ENCODE peak calls at places on chromosome 21, in six cellular contexts. One of them, this sample, is unnamed.

GRCh38 chr21:35924714-35925301 is 135.5 kb downstream of the SETD4 start:
- DNase-seq in GM12892: no peak
- DNase-seq in SK-N-SH: no peak
- DNase-seq in K562: no peak
- DNase-seq in H1: no peak
- DNase-seq in GM12878: no peak
- DNase-seq in this sample: no peak

GRCh38 chr21:46125846-46126301 is 28.0 kb downstream of the COL6A2 start:
- DNase-seq in GM12878: no peak
- DNase-seq in GM12892: no peak
- DNase-seq in K562: no peak
- DNase-seq in SK-N-SH: no peak
- DNase-seq in H1: peak
- DNase-seq in this sample: peak

GRCh38 chr21:20207335-20207734 is 790.9 kb upstream of the NCAM2 start:
- DNase-seq in H1: no peak
- DNase-seq in K562: no peak
- DNase-seq in SK-N-SH: no peak
- DNase-seq in GM12892: no peak
- DNase-seq in GM12878: no peak
- DNase-seq in this sample: no peak

GRCh38 chr21:37484535-37485474 is 118.2 kb downstream of the DYRK1A start:
- DNase-seq in SK-N-SH: no peak
- DNase-seq in K562: no peak
- DNase-seq in H1: no peak
- DNase-seq in GM12878: no peak
- DNase-seq in GM12892: no peak
- DNase-seq in this sample: no peak

GRCh38 chr21:46091631-46092025 is 6.3 kb upstream of the COL6A2 start:
- DNase-seq in GM12892: no peak
- DNase-seq in SK-N-SH: no peak
- DNase-seq in K562: no peak
- DNase-seq in GM12878: no peak
- DNase-seq in H1: no peak
- DNase-seq in this sample: no peak

GRCh38 chr21:24375201-24375600 is 1232.1 kb downstream of the MRPL39 start:
- DNase-seq in K562: no peak
- DNase-seq in GM12878: no peak
- DNase-seq in GM12892: no peak
- DNase-seq in SK-N-SH: no peak
- DNase-seq in H1: peak
- DNase-seq in this sample: no peak

GRCh38 chr21:39518055-39518844 is 66.5 kb downstream of the SH3BGR start:
- DNase-seq in K562: peak
- DNase-seq in SK-N-SH: peak
- DNase-seq in GM12878: peak
- DNase-seq in GM12892: peak
- DNase-seq in H1: peak
- DNase-seq in this sample: peak

GRCh38 chr21:14119038-14119437 is 91.7 kb downstream of the LIPI start:
- DNase-seq in H1: no peak
- DNase-seq in GM12892: no peak
- DNase-seq in GM12878: no peak
- DNase-seq in SK-N-SH: no peak
- DNase-seq in K562: peak
- DNase-seq in this sample: no peak

GRCh38 chr21:38712076-38712475 is 93.7 kb upstream of the ETS2 start:
- DNase-seq in H1: no peak
- DNase-seq in GM12892: no peak
- DNase-seq in GM12878: no peak
- DNase-seq in SK-N-SH: peak
- DNase-seq in K562: peak
- DNase-seq in this sample: no peak

GRCh38 chr21:20720623-20721022 is 277.6 kb upstream of the NCAM2 start:
- DNase-seq in H1: no peak
- DNase-seq in K562: no peak
- DNase-seq in GM12892: no peak
- DNase-seq in GM12878: no peak
- DNase-seq in SK-N-SH: no peak
- DNase-seq in this sample: no peak

GRCh38 chr21:24014381-24014780 is 1592.9 kb downstream of the MRPL39 start:
- DNase-seq in GM12892: no peak
- DNase-seq in GM12878: no peak
- DNase-seq in K562: no peak
- DNase-seq in SK-N-SH: no peak
- DNase-seq in H1: no peak
- DNase-seq in this sample: no peak

GRCh38 chr21:19120591-19120990 is 717.0 kb upstream of the TMPRSS15 start:
- DNase-seq in GM12878: no peak
- DNase-seq in GM12892: no peak
- DNase-seq in SK-N-SH: no peak
- DNase-seq in K562: no peak
- DNase-seq in H1: peak
- DNase-seq in this sample: no peak

GRCh38 chr21:18298228-18298627 is 53.6 kb downstream of the CHODL start:
- DNase-seq in GM12892: no peak
- DNase-seq in K562: no peak
- DNase-seq in SK-N-SH: no peak
- DNase-seq in H1: no peak
- DNase-seq in GM12878: no peak
- DNase-seq in this sample: no peak

GRCh38 chr21:32392299-32392879 is 423 bp downstream of the URB1 start:
- DNase-seq in SK-N-SH: no peak
- DNase-seq in K562: peak
- DNase-seq in GM12892: no peak
- DNase-seq in H1: no peak
- DNase-seq in GM12878: no peak
- DNase-seq in this sample: no peak
- TF ChIP-seq TAF1 in SK-N-SH: no peak
- TF ChIP-seq TAF1 in K562: no peak
- TF ChIP-seq TAF1 in GM12892: no peak
- TF ChIP-seq TAF1 in H1: no peak
- TF ChIP-seq TAF1 in GM12878: no peak
- TF ChIP-seq TAF1 in this sample: no peak

GRCh38 chr21:44020551-44020950 is 8.4 kb downstream of the TRAPPC10 start:
- DNase-seq in GM12892: no peak
- DNase-seq in K562: no peak
- DNase-seq in SK-N-SH: no peak
- DNase-seq in H1: no peak
- DNase-seq in GM12878: no peak
- DNase-seq in this sample: no peak
- TF ChIP-seq TAF1 in GM12892: no peak
- TF ChIP-seq TAF1 in K562: no peak
- TF ChIP-seq TAF1 in SK-N-SH: no peak
- TF ChIP-seq TAF1 in H1: no peak
- TF ChIP-seq TAF1 in GM12878: no peak
- TF ChIP-seq TAF1 in this sample: no peak

GRCh38 chr21:33760641-33761103 is 118.4 kb downstream of the ITSN1 start:
- DNase-seq in H1: no peak
- DNase-seq in SK-N-SH: no peak
- DNase-seq in GM12878: no peak
- DNase-seq in K562: no peak
- DNase-seq in GM12892: no peak
- DNase-seq in this sample: no peak
- TF ChIP-seq TAF1 in H1: no peak
- TF ChIP-seq TAF1 in SK-N-SH: no peak
- TF ChIP-seq TAF1 in GM12878: no peak
- TF ChIP-seq TAF1 in K562: no peak
- TF ChIP-seq TAF1 in GM12892: no peak
- TF ChIP-seq TAF1 in this sample: no peak

GRCh38 chr21:42695324-42696025 is 42.1 kb downstream of the PDE9A start:
- DNase-seq in H1: no peak
- DNase-seq in GM12892: no peak
- DNase-seq in SK-N-SH: no peak
- DNase-seq in GM12878: no peak
- DNase-seq in K562: no peak
- DNase-seq in this sample: no peak
- TF ChIP-seq TAF1 in H1: no peak
- TF ChIP-seq TAF1 in GM12892: no peak
- TF ChIP-seq TAF1 in SK-N-SH: no peak
- TF ChIP-seq TAF1 in GM12878: no peak
- TF ChIP-seq TAF1 in K562: no peak
- TF ChIP-seq TAF1 in this sample: no peak

DNA sequence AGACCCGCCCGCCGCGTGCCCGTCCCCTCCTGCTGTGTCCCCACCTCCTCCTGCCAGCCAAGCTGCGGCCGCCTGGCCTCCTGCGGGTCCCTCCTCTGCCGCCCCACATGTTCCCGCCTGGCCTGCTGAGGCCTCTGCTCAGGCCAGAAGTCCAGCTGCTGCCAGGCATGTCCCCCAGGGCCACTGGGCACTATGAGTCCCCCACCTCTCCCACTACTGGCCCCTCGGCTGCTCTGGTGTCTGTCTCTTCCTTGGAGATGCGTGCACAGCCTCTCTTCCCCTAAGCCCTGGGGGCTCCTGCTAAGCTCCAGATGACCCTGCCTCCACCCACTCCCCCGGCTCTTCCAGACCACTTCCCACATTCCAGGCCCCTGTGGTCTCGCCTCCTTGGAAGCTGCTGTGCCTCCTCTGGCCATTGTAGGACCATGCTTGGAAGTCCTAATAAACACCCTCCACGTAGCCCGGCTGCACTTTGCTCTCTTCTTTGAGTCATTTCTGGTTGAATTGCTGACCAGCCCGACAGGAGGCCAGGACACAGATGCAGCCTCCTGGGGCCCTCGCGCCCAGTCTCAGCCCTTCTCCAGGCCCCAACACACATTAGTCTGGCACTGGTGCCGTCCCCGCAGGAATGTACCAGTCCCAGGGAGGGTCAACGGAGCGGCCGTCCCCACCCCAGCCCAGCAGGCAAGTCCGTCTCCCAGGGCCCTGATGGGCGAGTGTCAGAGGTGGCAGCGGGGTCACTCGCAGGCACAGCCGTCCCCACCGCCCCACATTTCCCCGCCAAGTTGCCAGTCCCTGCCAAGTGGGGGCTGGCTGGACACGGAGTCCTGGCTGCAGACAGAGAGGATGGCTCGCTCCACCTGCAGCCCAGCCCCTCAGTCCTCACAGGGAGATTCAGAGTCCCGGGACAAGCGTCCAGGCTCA is 1.1 kb downstream of the KRTAP10-12 start:
- DNase-seq in SK-N-SH: peak
- DNase-seq in GM12892: no peak
- DNase-seq in K562: no peak
- DNase-seq in GM12878: no peak
- DNase-seq in H1: no peak
- DNase-seq in this sample: no peak
- TF ChIP-seq TAF1 in SK-N-SH: no peak
- TF ChIP-seq TAF1 in GM12892: no peak
- TF ChIP-seq TAF1 in K562: no peak
- TF ChIP-seq TAF1 in GM12878: no peak
- TF ChIP-seq TAF1 in H1: no peak
- TF ChIP-seq TAF1 in this sample: no peak

DNA sequence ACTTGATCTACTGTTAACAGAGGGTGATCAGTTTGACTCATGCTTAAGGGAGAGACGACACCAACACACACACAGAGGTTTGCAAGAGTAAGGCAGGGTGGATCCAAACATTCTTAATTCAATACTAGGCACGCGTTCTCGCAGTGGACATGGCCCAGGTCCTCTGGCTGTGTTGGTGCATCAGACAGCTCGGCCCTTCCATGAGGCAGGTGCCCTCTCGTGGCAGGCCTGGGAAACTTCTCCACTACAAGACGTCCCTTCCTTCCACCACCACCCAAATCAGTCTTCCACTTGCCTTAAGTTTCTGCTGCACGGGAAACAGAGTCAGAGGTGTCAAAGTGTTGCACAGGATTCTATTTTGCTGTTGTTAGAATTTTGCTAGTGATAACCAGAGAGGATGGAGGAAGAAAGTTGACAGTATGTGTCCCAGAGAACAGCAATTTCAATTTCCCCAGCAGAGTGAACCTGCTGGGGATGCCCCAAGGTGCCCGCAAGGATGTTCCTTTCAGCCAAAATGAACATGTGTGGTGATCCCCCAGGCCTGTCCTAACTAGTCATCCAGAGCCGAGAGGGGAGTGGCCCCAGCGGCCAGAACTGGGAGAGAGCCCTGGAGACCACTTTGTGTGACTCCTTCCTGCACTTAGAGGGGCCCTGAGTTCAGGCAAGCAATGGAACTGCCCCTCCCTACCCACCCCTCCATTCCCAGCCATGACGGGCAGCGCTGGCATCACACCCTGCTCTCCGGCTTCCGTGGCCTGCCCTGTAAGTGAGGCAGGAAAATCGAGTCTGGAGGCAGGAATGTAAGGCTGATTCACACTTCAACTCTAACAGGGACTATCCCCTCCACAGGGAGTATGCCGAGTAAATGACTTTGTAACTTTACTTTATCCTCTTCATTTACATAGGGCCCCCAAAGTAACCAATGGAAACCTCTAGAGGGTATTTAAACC is 34.8 kb downstream of the MX1 start:
- DNase-seq in SK-N-SH: peak
- DNase-seq in GM12878: no peak
- DNase-seq in K562: peak
- DNase-seq in H1: peak
- DNase-seq in GM12892: peak
- DNase-seq in this sample: peak
- TF ChIP-seq TAF1 in SK-N-SH: no peak
- TF ChIP-seq TAF1 in GM12878: no peak
- TF ChIP-seq TAF1 in K562: no peak
- TF ChIP-seq TAF1 in H1: no peak
- TF ChIP-seq TAF1 in GM12892: no peak
- TF ChIP-seq TAF1 in this sample: no peak